ENCODE peak calls at places on chromosomes 7 and 10, in nine cellular contexts. One of them, this sample, is unnamed.

GRCh38 chr7:78420001-78420400 is 621.4 kb downstream of the PHTF2 start:
- DNase-seq in NAMALWA: no peak
- DNase-seq in WTC11: no peak
- DNase-seq in amygdala: no peak
- DNase-seq in foreskin fibroblast: no peak
- DNase-seq in NB4: no peak
- DNase-seq in NCI-H82: no peak
- DNase-seq in C1 segment of cervical spinal cord: no peak
- DNase-seq in germinal center: no peak
- DNase-seq in this sample: peak; percentile 7

GRCh38 chr10:101076630-101077029 is 14.8 kb downstream of the KAZALD1 start:
- DNase-seq in NAMALWA: no peak
- DNase-seq in WTC11: no peak
- DNase-seq in amygdala: no peak
- DNase-seq in foreskin fibroblast: no peak
- DNase-seq in NB4: no peak
- DNase-seq in NCI-H82: no peak
- DNase-seq in C1 segment of cervical spinal cord: no peak
- DNase-seq in germinal center: no peak
- DNase-seq in this sample: no peak

GRCh38 chr7:11713352-11713751 is 118.6 kb downstream of the THSD7A start:
- DNase-seq in NAMALWA: no peak
- DNase-seq in WTC11: no peak
- DNase-seq in amygdala: no peak
- DNase-seq in foreskin fibroblast: no peak
- DNase-seq in NB4: no peak
- DNase-seq in NCI-H82: no peak
- DNase-seq in C1 segment of cervical spinal cord: no peak
- DNase-seq in germinal center: no peak
- DNase-seq in this sample: no peak

GRCh38 chr10:64011871-64012714 is 490.9 kb downstream of the REEP3 start:
- DNase-seq in NAMALWA: no peak
- DNase-seq in WTC11: no peak
- DNase-seq in amygdala: no peak
- DNase-seq in foreskin fibroblast: no peak
- DNase-seq in NB4: no peak
- DNase-seq in NCI-H82: peak; percentile 78
- DNase-seq in C1 segment of cervical spinal cord: no peak
- DNase-seq in germinal center: no peak
- DNase-seq in this sample: no peak

GRCh38 chr10:115171392-115171960 is 78.3 kb downstream of the ATRNL1 start:
- DNase-seq in NAMALWA: peak; percentile 31
- DNase-seq in WTC11: no peak
- DNase-seq in amygdala: no peak
- DNase-seq in foreskin fibroblast: peak; percentile 21
- DNase-seq in NB4: peak; percentile 28
- DNase-seq in NCI-H82: peak; percentile 3
- DNase-seq in C1 segment of cervical spinal cord: no peak
- DNase-seq in germinal center: peak; percentile 2
- DNase-seq in this sample: peak; percentile 12

GRCh38 chr10:110781139-110781538 is 90.6 kb upstream of the PDCD4 start:
- DNase-seq in NAMALWA: no peak
- DNase-seq in WTC11: no peak
- DNase-seq in amygdala: no peak
- DNase-seq in foreskin fibroblast: no peak
- DNase-seq in NB4: no peak
- DNase-seq in NCI-H82: no peak
- DNase-seq in C1 segment of cervical spinal cord: no peak
- DNase-seq in germinal center: no peak
- DNase-seq in this sample: no peak

GRCh38 chr10:37754538-37755323 is 102.7 kb downstream of the ZNF248 start:
- DNase-seq in NAMALWA: peak; percentile 57
- DNase-seq in WTC11: peak; percentile 15
- DNase-seq in amygdala: peak; percentile 4
- DNase-seq in foreskin fibroblast: no peak
- DNase-seq in NB4: peak; percentile 98
- DNase-seq in NCI-H82: peak; percentile 64
- DNase-seq in C1 segment of cervical spinal cord: no peak
- DNase-seq in germinal center: peak; percentile 10
- DNase-seq in this sample: peak; percentile 19

GRCh38 chr7:32506266-32507054 is 11.2 kb downstream of the AVL9 start:
- DNase-seq in NAMALWA: no peak
- DNase-seq in WTC11: no peak
- DNase-seq in amygdala: no peak
- DNase-seq in foreskin fibroblast: peak; percentile 92
- DNase-seq in NB4: peak; percentile 88
- DNase-seq in NCI-H82: peak; percentile 12
- DNase-seq in C1 segment of cervical spinal cord: no peak
- DNase-seq in germinal center: no peak
- DNase-seq in this sample: peak; percentile 72

GRCh38 chr7:116185450-116185849 is 24.9 kb upstream of the TES start:
- DNase-seq in NAMALWA: no peak
- DNase-seq in WTC11: no peak
- DNase-seq in amygdala: no peak
- DNase-seq in foreskin fibroblast: no peak
- DNase-seq in NB4: no peak
- DNase-seq in NCI-H82: no peak
- DNase-seq in C1 segment of cervical spinal cord: no peak
- DNase-seq in germinal center: no peak
- DNase-seq in this sample: no peak

GRCh38 chr10:104318096-104318725 is 20.1 kb downstream of the ITPRIP start:
- DNase-seq in NAMALWA: no peak
- DNase-seq in WTC11: no peak
- DNase-seq in amygdala: no peak
- DNase-seq in foreskin fibroblast: no peak
- DNase-seq in NB4: no peak
- DNase-seq in NCI-H82: no peak
- DNase-seq in C1 segment of cervical spinal cord: no peak
- DNase-seq in germinal center: no peak
- DNase-seq in this sample: no peak

GRCh38 chr10:22560391-22561239 is 153.8 kb downstream of the PIP4K2A start:
- DNase-seq in NAMALWA: no peak
- DNase-seq in WTC11: no peak
- DNase-seq in amygdala: no peak
- DNase-seq in foreskin fibroblast: no peak
- DNase-seq in NB4: no peak
- DNase-seq in NCI-H82: no peak
- DNase-seq in C1 segment of cervical spinal cord: no peak
- DNase-seq in germinal center: no peak
- DNase-seq in this sample: peak; percentile 3

GRCh38 chr7:105461518-105461917 is 60.6 kb downstream of the PUS7 start:
- DNase-seq in NAMALWA: no peak
- DNase-seq in WTC11: no peak
- DNase-seq in amygdala: no peak
- DNase-seq in foreskin fibroblast: peak; percentile 39
- DNase-seq in NB4: no peak
- DNase-seq in NCI-H82: no peak
- DNase-seq in C1 segment of cervical spinal cord: no peak
- DNase-seq in germinal center: no peak
- DNase-seq in this sample: no peak

GRCh38 chr7:27641576-27642230 is 21.0 kb downstream of the HIBADH start:
- DNase-seq in NAMALWA: no peak
- DNase-seq in WTC11: no peak
- DNase-seq in amygdala: no peak
- DNase-seq in foreskin fibroblast: no peak
- DNase-seq in NB4: no peak
- DNase-seq in NCI-H82: peak; percentile 17
- DNase-seq in C1 segment of cervical spinal cord: no peak
- DNase-seq in germinal center: no peak
- DNase-seq in this sample: no peak

GRCh38 chr10:129626309-129626708 is 159.3 kb downstream of the MGMT start:
- DNase-seq in NAMALWA: no peak
- DNase-seq in WTC11: peak; percentile 27
- DNase-seq in amygdala: no peak
- DNase-seq in foreskin fibroblast: no peak
- DNase-seq in NB4: no peak
- DNase-seq in NCI-H82: no peak
- DNase-seq in C1 segment of cervical spinal cord: no peak
- DNase-seq in germinal center: no peak
- DNase-seq in this sample: no peak

GRCh38 chr10:132539431-132539839 is 1.8 kb downstream of the INPP5A start:
- DNase-seq in NAMALWA: peak; percentile 37
- DNase-seq in WTC11: peak; percentile 6
- DNase-seq in amygdala: no peak
- DNase-seq in foreskin fibroblast: peak; percentile 39
- DNase-seq in NB4: no peak
- DNase-seq in NCI-H82: no peak
- DNase-seq in C1 segment of cervical spinal cord: no peak
- DNase-seq in germinal center: no peak
- DNase-seq in this sample: no peak

GRCh38 chr10:68598978-68599753 is 39.0 kb downstream of the TET1 start:
- DNase-seq in NAMALWA: no peak
- DNase-seq in WTC11: peak; percentile 33
- DNase-seq in amygdala: peak; percentile 16
- DNase-seq in foreskin fibroblast: peak; percentile 78
- DNase-seq in NB4: no peak
- DNase-seq in NCI-H82: peak; percentile 23
- DNase-seq in C1 segment of cervical spinal cord: no peak
- DNase-seq in germinal center: no peak
- DNase-seq in this sample: peak; percentile 61

GRCh38 chr10:114399576-114399975 is 4.7 kb downstream of the AFAP1L2 start:
- DNase-seq in NAMALWA: no peak
- DNase-seq in WTC11: no peak
- DNase-seq in amygdala: no peak
- DNase-seq in foreskin fibroblast: no peak
- DNase-seq in NB4: no peak
- DNase-seq in NCI-H82: no peak
- DNase-seq in C1 segment of cervical spinal cord: no peak
- DNase-seq in germinal center: no peak
- DNase-seq in this sample: no peak

GRCh38 chr7:4849390-4849789 is 12.4 kb downstream of the PAPOLB start:
- DNase-seq in NAMALWA: peak; percentile 62
- DNase-seq in WTC11: peak; percentile 52
- DNase-seq in amygdala: peak; percentile 12
- DNase-seq in foreskin fibroblast: peak; percentile 68
- DNase-seq in NB4: peak; percentile 71
- DNase-seq in NCI-H82: peak; percentile 81
- DNase-seq in C1 segment of cervical spinal cord: no peak
- DNase-seq in germinal center: no peak
- DNase-seq in this sample: peak; percentile 72

GRCh38 chr10:3807928-3808496 is 23.0 kb upstream of the KLF6 start:
- DNase-seq in NAMALWA: no peak
- DNase-seq in WTC11: no peak
- DNase-seq in amygdala: no peak
- DNase-seq in foreskin fibroblast: no peak
- DNase-seq in NB4: no peak
- DNase-seq in NCI-H82: no peak
- DNase-seq in C1 segment of cervical spinal cord: no peak
- DNase-seq in germinal center: no peak
- DNase-seq in this sample: no peak

GRCh38 chr7:90680496-90680895 is 84.4 kb downstream of the CDK14 start:
- DNase-seq in NAMALWA: no peak
- DNase-seq in WTC11: no peak
- DNase-seq in amygdala: no peak
- DNase-seq in foreskin fibroblast: no peak
- DNase-seq in NB4: no peak
- DNase-seq in NCI-H82: no peak
- DNase-seq in C1 segment of cervical spinal cord: no peak
- DNase-seq in germinal center: no peak
- DNase-seq in this sample: no peak

GRCh38 chr7:141097430-141097829 is 23.6 kb downstream of the TMEM178B start:
- DNase-seq in NAMALWA: peak; percentile 42
- DNase-seq in WTC11: no peak
- DNase-seq in amygdala: no peak
- DNase-seq in foreskin fibroblast: no peak
- DNase-seq in NB4: peak; percentile 44
- DNase-seq in NCI-H82: no peak
- DNase-seq in C1 segment of cervical spinal cord: no peak
- DNase-seq in germinal center: no peak
- DNase-seq in this sample: no peak